ENCODE peak calls at places on chromosomes 11 and 22, in nine cellular contexts. One of them, this sample, is unnamed.
A peak's percentile ranks its signal among the peaks of the same experiment; 100 is the strongest.

GRCh38 chr11:48043111-48043997 is 63.0 kb downstream of the PTPRJ start:
- DNase-seq in BJ: no peak
- DNase-seq in fibroblast of the aortic adventitia: no peak
- DNase-seq in NCI-H1105 treated with DMSO at 0.1 percent for 48 hours: no peak
- DNase-seq in CD8-positive, alpha-beta T cell: no peak
- DNase-seq in hepatic stellate cell: no peak
- DNase-seq in cardiac muscle cell: no peak
- DNase-seq in progenitor cell of endocrine pancreas: no peak
- DNase-seq in AG10803: no peak
- DNase-seq in this sample: no peak

GRCh38 chr11:2553198-2553597 is 108.4 kb downstream of the KCNQ1 start:
- DNase-seq in hepatic stellate cell: no peak
- DNase-seq in AG10803: no peak
- DNase-seq in NCI-H1105 treated with DMSO at 0.1 percent for 48 hours: no peak
- DNase-seq in BJ: no peak
- DNase-seq in CD8-positive, alpha-beta T cell: no peak
- DNase-seq in fibroblast of the aortic adventitia: no peak
- DNase-seq in progenitor cell of endocrine pancreas: no peak
- DNase-seq in cardiac muscle cell: no peak
- DNase-seq in this sample: no peak

GRCh38 chr22:30823015-30823370 is 128.3 kb downstream of the OSBP2 start:
- DNase-seq in progenitor cell of endocrine pancreas: no peak
- DNase-seq in fibroblast of the aortic adventitia: no peak
- DNase-seq in hepatic stellate cell: peak; percentile 42
- DNase-seq in AG10803: no peak
- DNase-seq in CD8-positive, alpha-beta T cell: no peak
- DNase-seq in NCI-H1105 treated with DMSO at 0.1 percent for 48 hours: no peak
- DNase-seq in cardiac muscle cell: peak; percentile 11
- DNase-seq in BJ: no peak
- DNase-seq in this sample: no peak

GRCh38 chr11:114738954-114739353 is 60.6 kb downstream of the NXPE2 start:
- DNase-seq in NCI-H1105 treated with DMSO at 0.1 percent for 48 hours: peak; percentile 78
- DNase-seq in progenitor cell of endocrine pancreas: peak; percentile 13
- DNase-seq in BJ: no peak
- DNase-seq in AG10803: peak; percentile 56
- DNase-seq in hepatic stellate cell: peak; percentile 6
- DNase-seq in fibroblast of the aortic adventitia: peak; percentile 16
- DNase-seq in CD8-positive, alpha-beta T cell: peak; percentile 2
- DNase-seq in cardiac muscle cell: peak; percentile 60
- DNase-seq in this sample: no peak

GRCh38 chr11:65540290-65541092 is 15.6 kb downstream of the SCYL1 start:
- DNase-seq in hepatic stellate cell: peak; percentile 98
- DNase-seq in progenitor cell of endocrine pancreas: peak; percentile 62
- DNase-seq in CD8-positive, alpha-beta T cell: peak; percentile 83
- DNase-seq in AG10803: peak; percentile 85
- DNase-seq in fibroblast of the aortic adventitia: peak; percentile 85
- DNase-seq in NCI-H1105 treated with DMSO at 0.1 percent for 48 hours: peak; percentile 86
- DNase-seq in BJ: peak; percentile 37
- DNase-seq in cardiac muscle cell: peak; percentile 93
- DNase-seq in this sample: no peak

GRCh38 chr11:126355926-126356897 is 726 bp downstream of the ST3GAL4 start:
- DNase-seq in CD8-positive, alpha-beta T cell: no peak
- DNase-seq in AG10803: peak; percentile 49
- DNase-seq in BJ: no peak
- DNase-seq in fibroblast of the aortic adventitia: peak; percentile 22
- DNase-seq in hepatic stellate cell: peak; percentile 73
- DNase-seq in NCI-H1105 treated with DMSO at 0.1 percent for 48 hours: no peak
- DNase-seq in progenitor cell of endocrine pancreas: peak; percentile 25
- DNase-seq in cardiac muscle cell: no peak
- DNase-seq in this sample: no peak

GRCh38 chr11:5499671-5500070 is 10.1 kb downstream of the UBQLN3 start:
- DNase-seq in fibroblast of the aortic adventitia: no peak
- DNase-seq in NCI-H1105 treated with DMSO at 0.1 percent for 48 hours: no peak
- DNase-seq in BJ: no peak
- DNase-seq in hepatic stellate cell: no peak
- DNase-seq in cardiac muscle cell: no peak
- DNase-seq in progenitor cell of endocrine pancreas: no peak
- DNase-seq in CD8-positive, alpha-beta T cell: no peak
- DNase-seq in AG10803: no peak
- DNase-seq in this sample: no peak

GRCh38 chr22:43554259-43554636 is 142.4 kb downstream of the MPPED1 start:
- DNase-seq in CD8-positive, alpha-beta T cell: no peak
- DNase-seq in AG10803: no peak
- DNase-seq in BJ: no peak
- DNase-seq in NCI-H1105 treated with DMSO at 0.1 percent for 48 hours: no peak
- DNase-seq in cardiac muscle cell: no peak
- DNase-seq in progenitor cell of endocrine pancreas: peak; percentile 3
- DNase-seq in fibroblast of the aortic adventitia: no peak
- DNase-seq in hepatic stellate cell: no peak
- DNase-seq in this sample: no peak

GRCh38 chr11:68387840-68388239 is 72.7 kb upstream of the PPP6R3 start:
- DNase-seq in NCI-H1105 treated with DMSO at 0.1 percent for 48 hours: no peak
- DNase-seq in cardiac muscle cell: no peak
- DNase-seq in hepatic stellate cell: no peak
- DNase-seq in AG10803: no peak
- DNase-seq in progenitor cell of endocrine pancreas: no peak
- DNase-seq in fibroblast of the aortic adventitia: no peak
- DNase-seq in CD8-positive, alpha-beta T cell: no peak
- DNase-seq in BJ: no peak
- DNase-seq in this sample: no peak

GRCh38 chr11:65014146-65014960 is at the start of gene ARL2:
- DNase-seq in fibroblast of the aortic adventitia: no peak
- DNase-seq in AG10803: peak; percentile 17
- DNase-seq in BJ: no peak
- DNase-seq in CD8-positive, alpha-beta T cell: peak; percentile 3
- DNase-seq in hepatic stellate cell: no peak
- DNase-seq in progenitor cell of endocrine pancreas: peak; percentile 87
- DNase-seq in cardiac muscle cell: no peak
- DNase-seq in NCI-H1105 treated with DMSO at 0.1 percent for 48 hours: no peak
- DNase-seq in this sample: no peak

GRCh38 chr11:19766206-19766605 is 53.6 kb downstream of the NAV2 start:
- DNase-seq in fibroblast of the aortic adventitia: peak; percentile 27
- DNase-seq in progenitor cell of endocrine pancreas: no peak
- DNase-seq in cardiac muscle cell: no peak
- DNase-seq in AG10803: no peak
- DNase-seq in NCI-H1105 treated with DMSO at 0.1 percent for 48 hours: no peak
- DNase-seq in hepatic stellate cell: no peak
- DNase-seq in CD8-positive, alpha-beta T cell: no peak
- DNase-seq in BJ: no peak
- DNase-seq in this sample: no peak

GRCh38 chr11:31240340-31240904 is 129.1 kb downstream of the DCDC1 start:
- DNase-seq in BJ: no peak
- DNase-seq in progenitor cell of endocrine pancreas: peak; percentile 13
- DNase-seq in fibroblast of the aortic adventitia: peak; percentile 48
- DNase-seq in CD8-positive, alpha-beta T cell: no peak
- DNase-seq in hepatic stellate cell: no peak
- DNase-seq in AG10803: peak; percentile 30
- DNase-seq in cardiac muscle cell: peak; percentile 72
- DNase-seq in NCI-H1105 treated with DMSO at 0.1 percent for 48 hours: peak; percentile 67
- DNase-seq in this sample: no peak

GRCh38 chr11:59668188-59668949 is 468 bp downstream of the PATL1 start:
- DNase-seq in progenitor cell of endocrine pancreas: peak; percentile 58
- DNase-seq in hepatic stellate cell: peak; percentile 62
- DNase-seq in cardiac muscle cell: peak; percentile 47
- DNase-seq in NCI-H1105 treated with DMSO at 0.1 percent for 48 hours: peak; percentile 33
- DNase-seq in AG10803: peak; percentile 46
- DNase-seq in BJ: no peak
- DNase-seq in fibroblast of the aortic adventitia: peak; percentile 43
- DNase-seq in CD8-positive, alpha-beta T cell: peak; percentile 39
- DNase-seq in this sample: no peak

GRCh38 chr11:119700030-119700429 is 29.0 kb downstream of the NECTIN1 start:
- DNase-seq in hepatic stellate cell: no peak
- DNase-seq in BJ: no peak
- DNase-seq in NCI-H1105 treated with DMSO at 0.1 percent for 48 hours: no peak
- DNase-seq in cardiac muscle cell: no peak
- DNase-seq in progenitor cell of endocrine pancreas: no peak
- DNase-seq in AG10803: no peak
- DNase-seq in CD8-positive, alpha-beta T cell: no peak
- DNase-seq in fibroblast of the aortic adventitia: no peak
- DNase-seq in this sample: no peak

GRCh38 chr22:39729141-39729934 is 158.8 kb downstream of the CACNA1I start:
- DNase-seq in NCI-H1105 treated with DMSO at 0.1 percent for 48 hours: no peak
- DNase-seq in AG10803: no peak
- DNase-seq in BJ: no peak
- DNase-seq in CD8-positive, alpha-beta T cell: no peak
- DNase-seq in hepatic stellate cell: no peak
- DNase-seq in progenitor cell of endocrine pancreas: no peak
- DNase-seq in fibroblast of the aortic adventitia: no peak
- DNase-seq in cardiac muscle cell: no peak
- DNase-seq in this sample: no peak

GRCh38 chr11:12170984-12171383 is 60.6 kb downstream of the MICAL2 start:
- DNase-seq in cardiac muscle cell: peak; percentile 93
- DNase-seq in progenitor cell of endocrine pancreas: no peak
- DNase-seq in AG10803: peak; percentile 95
- DNase-seq in BJ: no peak
- DNase-seq in CD8-positive, alpha-beta T cell: no peak
- DNase-seq in NCI-H1105 treated with DMSO at 0.1 percent for 48 hours: no peak
- DNase-seq in fibroblast of the aortic adventitia: peak; percentile 98
- DNase-seq in hepatic stellate cell: no peak
- DNase-seq in this sample: no peak

This sample was measured in cortex of kidney.